ENCODE peak calls at places on chromosomes 2 and 18, in five cellular contexts. Y is DND-41, C is SK-N-SH, R is H9, K is IMR-90. O is an unnamed sample.

GRCh38 chr18:58195278-58195721 is 151.3 kb downstream of the NEDD4L start:
- DNase-seq in R (peak; percentile 77), Y (no peak), C (no peak), K (no peak), O (peak; percentile 67)

GRCh38 chr2:54551123-54551756 is 95.1 kb downstream of the SPTBN1 start:
- DNase-seq in Y (no peak), K (no peak), R (peak; percentile 63), C (no peak), O (no peak)

GRCh38 chr2:11771971-11772615 is 25.7 kb downstream of the LPIN1 start:
- DNase-seq in K (no peak), R (no peak), Y (no peak), C (no peak), O (no peak)

GRCh38 chr18:57150828-57151227 is 3.9 kb downstream of the BOD1L2 start:
- DNase-seq in Y (no peak), C (peak; percentile 53), R (peak; percentile 67), K (no peak), O (no peak)

GRCh38 chr2:216346781-216347180 is 25.5 kb downstream of the MARCHF4 start:
- DNase-seq in C (no peak), K (no peak), Y (no peak), R (no peak), O (no peak)

GRCh38 chr2:129859141-129859540 is 120.3 kb upstream of the RAB6C start:
- DNase-seq in Y (no peak), R (no peak), K (no peak), C (peak; percentile 36), O (no peak)

GRCh38 chr2:233470007-233470687 is 96.4 kb downstream of the USP40 start:
- DNase-seq in K (no peak), R (no peak), C (peak; percentile 50), Y (no peak), O (no peak)

GRCh38 chr2:237281900-237282306 is 132.1 kb downstream of the COL6A3 start:
- DNase-seq in K (peak; percentile 97), Y (no peak), C (no peak), R (no peak), O (no peak)

GRCh38 chr2:190199109-190199508 is 120.5 kb downstream of the HIBCH start:
- DNase-seq in Y (no peak), K (no peak), R (no peak), C (no peak), O (no peak)

GRCh38 chr2:15146960-15147359 is 414.2 kb downstream of the NBAS start:
- DNase-seq in C (no peak), Y (no peak), K (no peak), R (no peak), O (no peak)

GRCh38 chr2:218401834-218402370 is 2.2 kb downstream of the CTDSP1 start:
- DNase-seq in R (no peak), C (no peak), K (no peak), Y (no peak), O (no peak)

GRCh38 chr2:203450571-203450970 is 84.5 kb downstream of the RAPH1 start:
- DNase-seq in K (no peak), R (no peak), Y (no peak), C (no peak), O (no peak)

GRCh38 chr2:65204461-65205230 is 23.0 kb upstream of the ACTR2 start:
- DNase-seq in K (no peak), C (no peak), R (no peak), Y (no peak), O (no peak)

GRCh38 chr2:152200562-152201465 is 25.3 kb upstream of the STAM2 start:
- DNase-seq in R (peak; percentile 88), K (peak; percentile 98), Y (peak; percentile 26), C (peak; percentile 32), O (no peak)

GRCh38 chr2:65353927-65354326 is 78.5 kb downstream of the SPRED2 start:
- DNase-seq in K (no peak), Y (no peak), C (no peak), R (no peak), O (no peak)

GRCh38 chr2:173130521-173131467 is 55.1 kb downstream of the MAP3K20 start:
- DNase-seq in C (peak; percentile 18), Y (no peak), R (no peak), K (no peak), O (no peak)

GRCh38 chr2:15943378-15943851 is 3.1 kb downstream of the MYCN start:
- DNase-seq in Y (no peak), C (peak; percentile 94), R (peak; percentile 63), K (no peak), O (no peak)

GRCh38 chr18:55830490-55830889 is 242.5 kb upstream of the TCF4 start:
- DNase-seq in R (no peak), Y (no peak), K (no peak), C (no peak), O (no peak)

GRCh38 chr2:84649487-84650142 is 133.3 kb downstream of the DNAH6 start:
- DNase-seq in R (no peak), K (no peak), C (no peak), Y (no peak), O (no peak)

GRCh38 chr2:14350856-14351255 is 281.7 kb upstream of the LRATD1 start:
- DNase-seq in R (no peak), C (no peak), Y (no peak), K (no peak), O (no peak)

GRCh38 chr2:61356261-61356957 is 114.5 kb downstream of the USP34 start:
- DNase-seq in Y (no peak), K (peak; percentile 50), C (no peak), R (no peak), O (no peak)

GRCh38 chr18:59042477-59042842 is 97.2 kb upstream of the SEC11C start:
- DNase-seq in Y (no peak), R (no peak), C (no peak), K (no peak), O (no peak)

GRCh38 chr2:177296047-177296446 is 31.5 kb upstream of the NFE2L2 start:
- DNase-seq in Y (no peak), K (peak; percentile 31), R (no peak), C (peak; percentile 14), O (peak; percentile 54)

GRCh38 chr18:415627-416612 is 84.6 kb downstream of the COLEC12 start:
- DNase-seq in R (no peak), Y (no peak), K (peak; percentile 81), C (no peak), O (no peak)

GRCh38 chr18:50454379-50455005 is 79.6 kb downstream of the SKA1 start:
- DNase-seq in R (peak; percentile 58), Y (no peak), C (no peak), K (no peak), O (no peak)

GRCh38 chr2:187213788-187214187 is 234.3 kb downstream of the CALCRL start:
- DNase-seq in R (no peak), Y (no peak), K (no peak), C (no peak), O (no peak)

GRCh38 chr18:54187372-54187771 is 37.1 kb downstream of the MBD2 start:
- DNase-seq in K (no peak), Y (no peak), R (no peak), C (no peak), O (no peak)

GRCh38 chr2:182320106-182320505 is 106.7 kb downstream of the PDE1A start:
- DNase-seq in Y (no peak), C (no peak), K (no peak), R (no peak), O (no peak)

GRCh38 chr18:1593091-1593490 is 688.4 kb downstream of the ADCYAP1 start:
- DNase-seq in C (no peak), K (no peak), R (no peak), Y (no peak), O (no peak)

GRCh38 chr2:3248754-3249476 is 128.7 kb downstream of the EIPR1 start:
- DNase-seq in R (no peak), K (no peak), Y (no peak), C (no peak), O (no peak)

DNA sequence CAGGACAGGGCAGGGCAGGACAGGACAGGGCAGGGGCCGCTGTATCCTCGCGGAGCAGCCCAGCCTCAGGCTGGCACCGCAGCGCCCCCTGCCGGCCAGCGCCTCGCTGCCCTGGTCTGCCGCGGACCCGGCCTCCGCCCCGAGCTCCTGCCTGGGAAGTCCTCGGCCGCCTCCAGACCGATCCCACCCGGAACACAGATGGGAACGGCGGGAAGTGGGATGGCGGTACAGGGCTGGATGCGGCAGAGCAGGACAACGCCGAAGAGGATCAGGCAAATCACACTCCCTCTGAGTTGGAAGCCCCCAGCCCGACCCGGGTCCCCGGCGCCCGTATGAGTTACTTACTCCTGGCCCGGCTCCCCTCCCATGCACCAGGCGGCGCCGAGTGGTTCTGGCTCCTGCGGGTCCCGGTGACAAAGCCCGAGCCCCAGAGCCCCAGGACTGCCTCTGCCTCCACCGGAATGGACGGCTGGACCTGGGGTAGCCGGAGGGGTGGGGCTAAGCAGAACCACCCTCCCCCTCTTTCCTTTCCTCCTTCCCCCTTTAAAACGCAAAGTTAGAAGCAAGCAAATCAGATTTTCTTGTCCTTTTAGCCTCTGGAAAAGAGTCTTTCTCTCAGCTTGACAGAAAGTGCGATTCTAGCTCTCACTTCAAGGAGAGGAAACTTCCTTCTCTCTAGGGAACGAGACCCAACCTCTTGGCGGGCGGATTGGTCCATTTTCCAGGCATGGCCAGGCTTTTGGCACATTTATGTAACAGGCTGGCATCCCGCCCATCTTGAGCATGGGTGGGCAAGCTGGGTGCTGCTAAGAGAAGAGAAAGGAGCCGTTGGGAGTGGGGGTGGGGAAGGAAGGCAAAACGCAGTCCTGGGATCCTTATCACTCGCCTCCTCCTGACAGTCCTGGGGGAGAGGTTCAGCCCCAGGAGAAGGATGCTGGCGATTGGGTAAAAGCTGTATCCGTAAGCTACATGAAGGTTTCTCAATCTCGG is at the start of gene TP53I3:
- DNase-seq in Y (peak; percentile 77), K (peak; percentile 84), R (peak; percentile 96), C (peak; percentile 97), O (peak; percentile 94)
- H2AFZ ChIP-seq in Y (peak within 1 kb of the TSS; percentile 91), K (peak within 1 kb of the TSS; percentile 99), R (peak within 1 kb of the TSS; percentile 94), C (peak within 1 kb of the TSS; percentile 95), O (peak within 1 kb of the TSS; percentile 90)

GRCh38 chr2:239273280-239274234 is 127.3 kb downstream of the HDAC4 start:
- DNase-seq in K (no peak), Y (no peak), C (no peak), R (no peak), O (no peak)
- H3K9ac ChIP-seq in K (peak overlapping the region; percentile 6), Y (peak overlapping the region; percentile 26), C (no peak overlapping the region), R (no peak overlapping the region), O (no peak overlapping the region)

DNA sequence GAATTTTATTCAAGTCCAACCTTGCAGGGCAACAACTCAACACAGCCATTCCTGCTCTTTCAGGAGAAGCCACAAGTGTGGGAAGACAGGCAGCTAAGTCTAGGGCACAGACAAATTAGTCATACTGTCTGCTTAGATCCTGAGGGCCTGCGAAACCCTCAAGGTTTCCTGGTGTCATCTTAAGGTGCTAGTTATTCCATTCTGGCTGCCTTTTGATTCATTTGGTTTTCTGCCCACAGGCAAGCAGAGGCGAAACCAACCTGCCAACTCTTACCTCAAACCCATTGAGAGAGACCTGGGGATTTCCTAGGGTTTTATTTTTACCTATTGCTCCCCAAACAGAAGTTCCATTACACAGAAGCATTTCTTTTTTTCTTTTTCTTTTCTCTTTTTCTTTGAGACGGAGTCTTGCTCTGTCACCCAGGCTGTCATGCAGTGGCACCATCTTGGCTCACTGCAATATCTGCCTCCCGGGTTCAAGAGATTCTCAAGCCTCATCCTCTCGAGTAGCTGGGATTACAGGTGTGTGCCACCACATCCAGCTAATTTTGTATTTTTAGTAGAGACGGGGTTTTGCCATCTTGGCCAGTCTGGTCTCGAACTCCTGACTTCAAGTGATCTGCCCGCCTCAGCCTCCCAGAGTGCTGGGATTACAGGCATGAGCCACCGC is 23.7 kb upstream of the SCYGR1 start:
- DNase-seq in R (no peak), C (no peak), Y (no peak), K (peak; percentile 39), O (no peak)
- H3K4me1 ChIP-seq in R (no peaks in the 10 kb centered on the region), C (peaks cover 42% of the 10 kb centered on the region), Y (no peaks in the 10 kb centered on the region), K (peaks cover 6% of the 10 kb centered on the region), O (no peaks in the 10 kb centered on the region)

DNA sequence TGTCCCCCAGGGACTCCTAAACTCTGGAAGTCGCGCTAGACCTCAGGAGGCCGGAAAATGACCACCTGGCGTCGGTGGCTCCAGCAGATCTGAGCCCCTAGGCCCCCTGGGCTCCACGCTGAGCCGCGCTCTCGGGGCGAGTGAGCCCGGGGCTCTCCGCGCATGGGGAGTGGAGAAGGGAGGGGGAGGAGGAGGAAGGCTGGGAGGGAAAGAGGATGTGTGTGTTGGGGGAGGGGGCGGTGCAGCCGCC is 898 bp upstream of the DLX1 start:
- DNase-seq in K (no peak), R (no peak), Y (peak; percentile 64), C (no peak), O (no peak)
- H2AFZ ChIP-seq in K (peak overlapping the region; percentile 89), R (no peak overlapping the region), Y (peak overlapping the region; percentile 98), C (peak overlapping the region; percentile 89), O (peak overlapping the region; percentile 97)

O was measured in Karpas-422.